ENCODE peak calls at places on chromosomes 5 and 9, in six cellular contexts. H is NCI-H1105, E is lower leg skin, G is foreskin melanocyte, O is GM13976, K is GF-D8. P is an unnamed sample.

GRCh38 chr9:119761737-119762136 is 392.5 kb upstream of the BRINP1 start:
- DNase-seq in H (no peak), G (no peak), O (no peak), K (no peak), E (no peak), P (peak; percentile 8)

GRCh38 chr5:12691330-12691729 is 787.1 kb upstream of the CTNND2 start:
- DNase-seq in K (no peak), G (no peak), E (no peak), H (no peak), O (no peak), P (no peak)

GRCh38 chr9:131481441-131482342 is 21.0 kb upstream of the POMT1 start:
- DNase-seq in G (no peak), H (no peak), E (peak; percentile 64), K (no peak), O (no peak), P (no peak)

GRCh38 chr5:141989720-141990119 is 20.8 kb downstream of the RNF14 start:
- DNase-seq in G (no peak), H (no peak), O (no peak), E (no peak), K (no peak), P (no peak)

GRCh38 chr5:143124593-143124992 is 278.9 kb downstream of the NR3C1 start:
- DNase-seq in K (peak; percentile 96), H (no peak), G (no peak), E (no peak), O (no peak), P (no peak)

GRCh38 chr5:67447732-67448131 is 251.1 kb upstream of the CD180 start:
- DNase-seq in E (no peak), K (no peak), H (no peak), G (no peak), O (no peak), P (no peak)

GRCh38 chr9:31969552-31969951 is 414.9 kb upstream of the ACO1 start:
- DNase-seq in O (no peak), E (no peak), K (no peak), H (no peak), G (no peak), P (no peak)

GRCh38 chr5:73317523-73317922 is 131.1 kb downstream of the FOXD1 start:
- DNase-seq in H (no peak), E (no peak), G (no peak), O (no peak), K (no peak), P (no peak)

GRCh38 chr5:13957032-13957645 is 12.7 kb upstream of the DNAH5 start:
- DNase-seq in O (peak; percentile 28), G (peak; percentile 46), H (peak; percentile 75), E (no peak), K (peak; percentile 4), P (no peak)

GRCh38 chr9:136576269-136576626 is 30.4 kb upstream of the NOTCH1 start:
- DNase-seq in H (no peak), E (no peak), G (no peak), O (no peak), K (no peak), P (no peak)